ENCODE peak calls at places on chromosome 2, in ten cellular contexts. One of them, this sample, is unnamed.

GRCh38 chr2:48113767-48114166 is 207.5 kb upstream of the FBXO11 start:
- DNase-seq in frontal cortex: no peak
- DNase-seq in stimulated activated CD4-positive, alpha-beta T cell treated with anti-CD3 and anti-CD28 coated beads, Interleukin-1b, Interleukin-23, amount 100 ng/mL, for 24 hours: no peak
- DNase-seq in lower lobe of right lung: no peak
- DNase-seq in neural progenitor cell: no peak
- DNase-seq in Caco-2: no peak
- DNase-seq in erythroblast: no peak
- DNase-seq in H7: no peak
- DNase-seq in fibroblast of the conjunctiva: no peak
- DNase-seq in GM03348: no peak
- DNase-seq in this sample: no peak

GRCh38 chr2:61359058-61359457 is 111.8 kb downstream of the USP34 start:
- DNase-seq in lower lobe of right lung: no peak
- DNase-seq in fibroblast of the conjunctiva: no peak
- DNase-seq in Caco-2: no peak
- DNase-seq in neural progenitor cell: no peak
- DNase-seq in stimulated activated CD4-positive, alpha-beta T cell treated with anti-CD3 and anti-CD28 coated beads, Interleukin-1b, Interleukin-23, amount 100 ng/mL, for 24 hours: no peak
- DNase-seq in frontal cortex: no peak
- DNase-seq in GM03348: no peak
- DNase-seq in erythroblast: no peak
- DNase-seq in H7: no peak
- DNase-seq in this sample: no peak

GRCh38 chr2:228658998-228659397 is 477.5 kb upstream of the SPHKAP start:
- DNase-seq in fibroblast of the conjunctiva: peak
- DNase-seq in H7: no peak
- DNase-seq in stimulated activated CD4-positive, alpha-beta T cell treated with anti-CD3 and anti-CD28 coated beads, Interleukin-1b, Interleukin-23, amount 100 ng/mL, for 24 hours: no peak
- DNase-seq in erythroblast: no peak
- DNase-seq in GM03348: peak
- DNase-seq in frontal cortex: no peak
- DNase-seq in neural progenitor cell: no peak
- DNase-seq in Caco-2: no peak
- DNase-seq in lower lobe of right lung: no peak
- DNase-seq in this sample: no peak

GRCh38 chr2:18304849-18305248 is 255.6 kb downstream of the RDH14 start:
- DNase-seq in Caco-2: no peak
- DNase-seq in lower lobe of right lung: no peak
- DNase-seq in frontal cortex: no peak
- DNase-seq in neural progenitor cell: no peak
- DNase-seq in fibroblast of the conjunctiva: no peak
- DNase-seq in erythroblast: no peak
- DNase-seq in GM03348: no peak
- DNase-seq in H7: no peak
- DNase-seq in stimulated activated CD4-positive, alpha-beta T cell treated with anti-CD3 and anti-CD28 coated beads, Interleukin-1b, Interleukin-23, amount 100 ng/mL, for 24 hours: no peak
- DNase-seq in this sample: no peak

GRCh38 chr2:207833265-207833751 is 63.6 kb upstream of the FZD5 start:
- DNase-seq in Caco-2: no peak
- DNase-seq in lower lobe of right lung: no peak
- DNase-seq in stimulated activated CD4-positive, alpha-beta T cell treated with anti-CD3 and anti-CD28 coated beads, Interleukin-1b, Interleukin-23, amount 100 ng/mL, for 24 hours: no peak
- DNase-seq in fibroblast of the conjunctiva: no peak
- DNase-seq in neural progenitor cell: no peak
- DNase-seq in frontal cortex: no peak
- DNase-seq in erythroblast: no peak
- DNase-seq in GM03348: no peak
- DNase-seq in H7: no peak
- DNase-seq in this sample: no peak

GRCh38 chr2:160358051-160358450 is 135.6 kb downstream of the RBMS1 start:
- DNase-seq in fibroblast of the conjunctiva: no peak
- DNase-seq in erythroblast: no peak
- DNase-seq in frontal cortex: no peak
- DNase-seq in H7: no peak
- DNase-seq in GM03348: no peak
- DNase-seq in Caco-2: no peak
- DNase-seq in lower lobe of right lung: no peak
- DNase-seq in neural progenitor cell: no peak
- DNase-seq in stimulated activated CD4-positive, alpha-beta T cell treated with anti-CD3 and anti-CD28 coated beads, Interleukin-1b, Interleukin-23, amount 100 ng/mL, for 24 hours: no peak
- DNase-seq in this sample: no peak

GRCh38 chr2:28163028-28163427 is 229.6 kb upstream of the FOSL2 start:
- DNase-seq in H7: no peak
- DNase-seq in neural progenitor cell: no peak
- DNase-seq in lower lobe of right lung: no peak
- DNase-seq in frontal cortex: no peak
- DNase-seq in stimulated activated CD4-positive, alpha-beta T cell treated with anti-CD3 and anti-CD28 coated beads, Interleukin-1b, Interleukin-23, amount 100 ng/mL, for 24 hours: no peak
- DNase-seq in GM03348: no peak
- DNase-seq in Caco-2: no peak
- DNase-seq in fibroblast of the conjunctiva: no peak
- DNase-seq in erythroblast: no peak
- DNase-seq in this sample: no peak

GRCh38 chr2:71608441-71608840 is 155.1 kb downstream of the DYSF start:
- DNase-seq in lower lobe of right lung: no peak
- DNase-seq in Caco-2: peak
- DNase-seq in erythroblast: no peak
- DNase-seq in frontal cortex: no peak
- DNase-seq in fibroblast of the conjunctiva: no peak
- DNase-seq in neural progenitor cell: no peak
- DNase-seq in GM03348: no peak
- DNase-seq in H7: peak
- DNase-seq in stimulated activated CD4-positive, alpha-beta T cell treated with anti-CD3 and anti-CD28 coated beads, Interleukin-1b, Interleukin-23, amount 100 ng/mL, for 24 hours: no peak
- DNase-seq in this sample: no peak

This sample was measured in kidney.